ENCODE peak calls at places on chromosomes 3 and 15, in five cellular contexts. J is astrocyte of the spinal cord; D is stimulated activated naive B cell treated with anti-CD40 and anti-IgM and Interleukin-4, amounts not matched to agents 10 μg/mL and 1 μg/mL and 100 μg/mL, for 72 hours; U is nucleus accumbens; E is C1 segment of cervical spinal cord. S is an unnamed sample.

GRCh38 chr15:45347989-45348388 is 30.4 kb downstream of the GATM start:
- DNase-seq in J (no peak), D (no peak), U (no peak), E (no peak), S (no peak)

GRCh38 chr3:44628716-44629115 is 3.9 kb downstream of the ZNF197 start:
- DNase-seq in J (no peak), D (no peak), U (no peak), E (no peak), S (no peak)

GRCh38 chr3:140572334-140572733 is 105.5 kb upstream of the TRIM42 start:
- DNase-seq in J (no peak), D (no peak), U (no peak), E (no peak), S (no peak)

GRCh38 chr15:68418611-68419161 is 13.3 kb downstream of the ITGA11 start:
- DNase-seq in J (peak), D (no peak), U (no peak), E (no peak), S (no peak)

GRCh38 chr3:41222508-41222907 is 23.2 kb downstream of the CTNNB1 start:
- DNase-seq in J (no peak), D (no peak), U (no peak), E (no peak), S (no peak)

GRCh38 chr15:99411234-99411633 is 154.6 kb upstream of the MEF2A start:
- DNase-seq in J (no peak), D (no peak), U (no peak), E (no peak), S (no peak)

GRCh38 chr15:78921517-78921916 is 23.3 kb downstream of the CTSH start:
- DNase-seq in J (no peak), D (no peak), U (no peak), E (no peak), S (no peak)

GRCh38 chr3:37026851-37027250 is 33.5 kb downstream of the MLH1 start:
- DNase-seq in J (no peak), D (no peak), U (no peak), E (no peak), S (no peak)

GRCh38 chr3:124202754-124203153 is 210.8 kb upstream of the ROPN1 start:
- DNase-seq in J (no peak), D (no peak), U (peak), E (no peak), S (no peak)

GRCh38 chr15:40567111-40567510 is 2.0 kb upstream of the RPUSD2 start:
- DNase-seq in J (no peak), D (no peak), U (no peak), E (no peak), S (peak)

GRCh38 chr3:197394464-197395321 is 96.3 kb upstream of the DLG1 start:
- DNase-seq in J (peak), D (no peak), U (no peak), E (no peak), S (no peak)

GRCh38 chr3:14898929-14899328 is 48.5 kb upstream of the NR2C2 start:
- DNase-seq in J (no peak), D (no peak), U (no peak), E (no peak), S (no peak)

GRCh38 chr3:193964517-193964880 is 171.4 kb upstream of the HES1 start:
- DNase-seq in J (no peak), D (no peak), U (no peak), E (no peak), S (no peak)

GRCh38 chr3:10396083-10396482 is 75.2 kb upstream of the SEC13 start:
- DNase-seq in J (no peak), D (no peak), U (no peak), E (no peak), S (no peak)

GRCh38 chr15:73052679-73053397 is 575 bp downstream of the NEO1 start:
- DNase-seq in J (peak), D (peak), U (peak), E (peak), S (peak)

GRCh38 chr3:51962854-51963530 is 4.3 kb downstream of the PCBP4 start:
- DNase-seq in J (no peak), D (no peak), U (peak), E (no peak), S (no peak)

GRCh38 chr3:169901453-169901852 is 9.9 kb upstream of the SAMD7 start:
- DNase-seq in J (no peak), D (no peak), U (no peak), E (no peak), S (no peak)

GRCh38 chr3:189172668-189173419 is 1.1 kb downstream of the TPRG1 start:
- DNase-seq in J (no peak), D (no peak), U (no peak), E (no peak), S (no peak)

GRCh38 chr3:167852216-167852615 is 116.7 kb downstream of the SERPINI1 start:
- DNase-seq in J (peak), D (no peak), U (no peak), E (no peak), S (no peak)

GRCh38 chr3:197305854-197306253 is 7.4 kb upstream of the DLG1 start:
- DNase-seq in J (peak), D (no peak), U (no peak), E (no peak), S (no peak)

GRCh38 chr3:12741205-12741604 is 17.9 kb downstream of the TMEM40 start:
- DNase-seq in J (no peak), D (no peak), U (no peak), E (no peak), S (no peak)

GRCh38 chr3:158918008-158918407 is 116.2 kb downstream of the MFSD1 start:
- DNase-seq in J (peak), D (peak), U (peak), E (peak), S (peak)

GRCh38 chr3:173275740-173276139 is 121.8 kb upstream of the NLGN1 start:
- DNase-seq in J (no peak), D (no peak), U (no peak), E (no peak), S (peak)

GRCh38 chr3:194518652-194519051 is 31.9 kb upstream of the ATP13A3 start:
- DNase-seq in J (peak), D (no peak), U (no peak), E (no peak), S (no peak)

GRCh38 chr15:67025719-67026118 is 39.7 kb upstream of the SMAD3 start:
- DNase-seq in J (peak), D (no peak), U (no peak), E (no peak), S (peak)

GRCh38 chr3:132256984-132257383 is 60.2 kb upstream of the ACP3 start:
- DNase-seq in J (peak), D (no peak), U (no peak), E (peak), S (peak)

GRCh38 chr3:136277115-136277514 is 27.0 kb downstream of the PCCB start:
- DNase-seq in J (no peak), D (no peak), U (no peak), E (no peak), S (no peak)

GRCh38 chr3:119308355-119308754 is 14.2 kb downstream of the ARHGAP31 start:
- DNase-seq in J (no peak), D (no peak), U (no peak), E (no peak), S (no peak)

GRCh38 chr15:68379759-68380290 is 52.1 kb downstream of the ITGA11 start:
- DNase-seq in J (peak), D (no peak), U (no peak), E (no peak), S (peak)

GRCh38 chr3:129554356-129555120 is 11.6 kb downstream of the H1-8 start:
- DNase-seq in J (no peak), D (no peak), U (no peak), E (no peak), S (no peak)

GRCh38 chr15:92801774-92802464 is 98.2 kb upstream of the CHD2 start:
- DNase-seq in J (peak), D (no peak), U (no peak), E (no peak), S (no peak)

GRCh38 chr15:33068007-33068441 is 126.5 kb downstream of the FMN1 start:
- DNase-seq in J (peak), D (peak), U (peak), E (no peak), S (peak)

GRCh38 chr15:82043726-82044372 is 2.0 kb downstream of the MEX3B start:
- DNase-seq in J (no peak), D (no peak), U (no peak), E (no peak), S (peak)

GRCh38 chr15:31331389-31331788 is 4.8 kb downstream of the KLF13 start:
- DNase-seq in J (no peak), D (no peak), U (no peak), E (no peak), S (no peak)

GRCh38 chr15:58473720-58474119 is 41.9 kb downstream of the LIPC start:
- DNase-seq in J (peak), D (no peak), U (no peak), E (no peak), S (no peak)

GRCh38 chr3:61684386-61684785 is 123.0 kb downstream of the PTPRG start:
- DNase-seq in J (no peak), D (no peak), U (no peak), E (no peak), S (no peak)

GRCh38 chr3:58569287-58570001 is 7.7 kb downstream of the FAM107A start:
- DNase-seq in J (no peak), D (no peak), U (no peak), E (no peak), S (peak)

GRCh38 chr15:40307421-40308165 is at the start of gene PLCB2:
- DNase-seq in J (no peak), D (peak), U (no peak), E (no peak), S (peak)